ENCODE peak calls at places on chromosome 11, in six cellular contexts. J is esophagus squamous epithelium, Y is GM12892, R is heart left ventricle, C is upper lobe of left lung, B is thyroid gland. G is an unnamed sample.

GRCh38 chr11:82384308-82384707 is 349.4 kb downstream of the FAM181B start:
- DNase-seq in J (no peak), Y (no peak), R (no peak), C (no peak), B (no peak), G (no peak)

GRCh38 chr11:71145988-71146824 is 106.2 kb downstream of the SHANK2 start:
- DNase-seq in J (no peak), Y (no peak), R (no peak), C (peak), B (no peak), G (no peak)

GRCh38 chr11:7548659-7549283 is 35.0 kb downstream of the PPFIBP2 start:
- DNase-seq in J (no peak), Y (no peak), R (no peak), C (no peak), B (peak), G (peak)

GRCh38 chr11:85679581-85679980 is 6.4 kb downstream of the CCDC89 start:
- DNase-seq in J (no peak), Y (no peak), R (no peak), C (no peak), B (no peak), G (no peak)

GRCh38 chr11:131759140-131759539 is 388.7 kb downstream of the NTM start:
- DNase-seq in J (no peak), Y (no peak), R (no peak), C (no peak), B (no peak), G (no peak)

GRCh38 chr11:76604081-76604601 is 66.4 kb downstream of the LRRC32 start:
- DNase-seq in J (no peak), Y (no peak), R (no peak), C (peak), B (no peak), G (no peak)

GRCh38 chr11:69539416-69540117 is 58.1 kb downstream of the LINC01488 start:
- DNase-seq in J (no peak), Y (no peak), R (peak), C (peak), B (peak), G (no peak)

GRCh38 chr11:90930252-90930651 is 707.4 kb upstream of the CHORDC1 start:
- DNase-seq in J (no peak), Y (no peak), R (no peak), C (no peak), B (no peak), G (no peak)

GRCh38 chr11:119607726-119608125 is 121.3 kb downstream of the NECTIN1 start:
- DNase-seq in J (no peak), Y (no peak), R (no peak), C (no peak), B (no peak), G (no peak)

GRCh38 chr11:114180301-114181055 is 115.7 kb upstream of the NNMT start:
- DNase-seq in J (no peak), Y (no peak), R (peak), C (no peak), B (peak), G (peak)

GRCh38 chr11:69874178-69874983 is 55.2 kb upstream of the FGF3 start:
- DNase-seq in J (no peak), Y (no peak), R (no peak), C (no peak), B (no peak), G (no peak)

GRCh38 chr11:70281114-70281729 is 10.7 kb downstream of the PPFIA1 start:
- DNase-seq in J (no peak), Y (no peak), R (peak), C (no peak), B (no peak), G (no peak)

GRCh38 chr11:34641456-34641855 is 20.6 kb downstream of the EHF start:
- DNase-seq in J (no peak), Y (no peak), R (no peak), C (no peak), B (no peak), G (no peak)

GRCh38 chr11:119745776-119746535 is 17.0 kb upstream of the NECTIN1 start:
- DNase-seq in J (no peak), Y (no peak), R (no peak), C (no peak), B (no peak), G (no peak)

GRCh38 chr11:64298966-64299846 is 952 bp upstream of the CATSPERZ start:
- DNase-seq in J (no peak), Y (no peak), R (peak), C (peak), B (peak), G (peak)

GRCh38 chr11:132844956-132845355 is 687.3 kb downstream of the OPCML start:
- DNase-seq in J (no peak), Y (no peak), R (no peak), C (no peak), B (no peak), G (no peak)

GRCh38 chr11:72519220-72519881 is 85.0 kb upstream of the CLPB start:
- DNase-seq in J (no peak), Y (no peak), R (no peak), C (no peak), B (no peak), G (no peak)

GRCh38 chr11:3796796-3797328 is 492 bp downstream of the NUP98 start:
- DNase-seq in J (no peak), Y (no peak), R (no peak), C (no peak), B (no peak), G (no peak)

GRCh38 chr11:103897156-103897555 is 139.3 kb upstream of the DDI1 start:
- DNase-seq in J (no peak), Y (no peak), R (no peak), C (no peak), B (no peak), G (no peak)

GRCh38 chr11:79691445-79691844 is 250.6 kb upstream of the TENM4 start:
- DNase-seq in J (no peak), Y (no peak), R (no peak), C (no peak), B (no peak), G (no peak)

GRCh38 chr11:36195496-36196346 is 93.5 kb downstream of the COMMD9 start:
- DNase-seq in J (no peak), Y (no peak), R (no peak), C (no peak), B (no peak), G (no peak)

GRCh38 chr11:35274909-35275807 is 136.2 kb downstream of the CD44 start:
- DNase-seq in J (no peak), Y (no peak), R (peak), C (no peak), B (peak), G (peak)

GRCh38 chr11:8384199-8384821 is 120.6 kb upstream of the LMO1 start:
- DNase-seq in J (no peak), Y (no peak), R (no peak), C (peak), B (peak), G (peak)

GRCh38 chr11:6611092-6612007 is 666 bp downstream of the TAF10 start:
- DNase-seq in J (no peak), Y (no peak), R (no peak), C (no peak), B (peak), G (no peak)

GRCh38 chr11:46272816-46273427 is 4.5 kb upstream of the CREB3L1 start:
- DNase-seq in J (no peak), Y (no peak), R (peak), C (no peak), B (peak), G (peak)

GRCh38 chr11:80844110-80844509 is 1403.3 kb upstream of the TENM4 start:
- DNase-seq in J (no peak), Y (no peak), R (no peak), C (no peak), B (no peak), G (no peak)

GRCh38 chr11:35168606-35169200 is 29.7 kb downstream of the CD44 start:
- DNase-seq in J (no peak), Y (no peak), R (no peak), C (no peak), B (no peak), G (no peak)

GRCh38 chr11:119907934-119908760 is 179.1 kb upstream of the NECTIN1 start:
- DNase-seq in J (no peak), Y (no peak), R (no peak), C (no peak), B (no peak), G (no peak)

GRCh38 chr11:116217006-116217405 is 555.8 kb downstream of the BUD13 start:
- DNase-seq in J (no peak), Y (no peak), R (peak), C (no peak), B (peak), G (no peak)

GRCh38 chr11:116927163-116927772 is 89.8 kb upstream of the APOA1 start:
- DNase-seq in J (no peak), Y (no peak), R (no peak), C (no peak), B (no peak), G (no peak)

GRCh38 chr11:117096140-117096972 is 1.9 kb downstream of the SIK3 start:
- DNase-seq in J (no peak), Y (peak), R (no peak), C (no peak), B (peak), G (no peak)

GRCh38 chr11:46427364-46427763 is 35.8 kb upstream of the CHRM4 start:
- DNase-seq in J (no peak), Y (no peak), R (no peak), C (no peak), B (no peak), G (no peak)

GRCh38 chr11:16095756-16096155 is 260.6 kb downstream of the SOX6 start:
- DNase-seq in J (no peak), Y (no peak), R (no peak), C (no peak), B (no peak), G (no peak)

GRCh38 chr11:122202951-122203456 is 87.0 kb upstream of the BLID start:
- DNase-seq in J (no peak), Y (peak), R (peak), C (peak), B (peak), G (peak)

GRCh38 chr11:122204206-122204605 is 88.2 kb upstream of the BLID start:
- DNase-seq in J (no peak), Y (no peak), R (no peak), C (no peak), B (no peak), G (no peak)

GRCh38 chr11:122201126-122201525 is 85.1 kb upstream of the BLID start:
- DNase-seq in J (no peak), Y (no peak), R (no peak), C (no peak), B (no peak), G (no peak)

GRCh38 chr11:122205036-122205435 is 89.0 kb upstream of the BLID start:
- DNase-seq in J (no peak), Y (no peak), R (no peak), C (no peak), B (no peak), G (no peak)

DNA sequence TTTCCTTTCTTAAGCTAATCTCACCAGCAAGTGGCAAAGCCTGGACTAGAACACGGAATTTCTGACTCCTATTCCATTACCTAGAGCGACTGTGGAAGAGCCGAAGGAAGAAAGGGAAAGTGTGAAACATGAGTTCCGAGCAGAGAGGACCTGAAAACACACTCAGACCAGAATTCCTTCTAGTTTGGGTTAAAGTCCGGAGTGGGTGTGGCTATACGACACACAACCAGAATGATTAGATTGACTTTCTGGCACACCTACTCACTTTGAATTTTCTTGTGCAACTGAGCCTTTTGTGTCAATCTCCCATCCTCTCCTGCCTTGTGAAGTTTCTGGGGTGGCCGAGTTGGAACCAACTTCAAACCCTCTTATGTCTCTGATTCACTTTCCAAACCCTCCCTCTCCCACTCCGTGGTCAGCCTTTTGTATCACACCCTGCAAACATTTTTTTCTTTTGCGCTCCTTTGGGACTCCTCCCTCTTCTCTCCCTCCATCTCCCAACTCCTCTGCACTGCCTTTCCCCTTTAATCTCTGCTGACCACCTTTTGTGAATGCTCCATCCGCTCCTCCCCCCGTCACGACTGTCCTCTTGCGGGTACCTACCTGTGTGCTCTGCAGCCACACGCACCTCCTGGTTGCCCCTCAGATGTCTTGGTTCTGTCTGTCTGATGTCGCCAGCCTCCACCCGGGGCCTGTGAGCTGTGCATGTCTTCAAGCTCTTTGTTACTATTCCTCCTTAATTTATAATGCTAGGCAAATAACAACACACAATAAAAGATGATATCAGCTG is 86.3 kb upstream of the BLID start:
- DNase-seq in J (no peak), Y (no peak), R (peak), C (no peak), B (peak), G (no peak)
- TF ChIP-seq POLR2A in J (no peak), Y (no peak), R (no peak), C (no peak), B (no peak), G (no peak)

GRCh38 chr11:819129-819931 is 616 bp downstream of the PNPLA2 start:
- DNase-seq in J (peak), Y (peak), R (peak), C (peak), B (peak), G (peak)
- TF ChIP-seq POLR2A in J (no peak), Y (peak), R (peak), C (peak), B (peak), G (no peak)

GRCh38 chr11:61888590-61888989 is 2.8 kb downstream of the FADS3 start:
- DNase-seq in J (no peak), Y (no peak), R (no peak), C (no peak), B (no peak), G (no peak)

GRCh38 chr11:61891331-61892084 is at the start of gene FADS3:
- DNase-seq in J (no peak), Y (peak), R (peak), C (peak), B (peak), G (peak)

GRCh38 chr11:61892085-61892370 is 683 bp upstream of the FADS3 start:
- DNase-seq in J (no peak), Y (no peak), R (no peak), C (no peak), B (peak), G (no peak)

GRCh38 chr11:61889831-61890230 is 1.5 kb downstream of the FADS3 start:
- DNase-seq in J (no peak), Y (no peak), R (no peak), C (no peak), B (no peak), G (no peak)

GRCh38 chr11:61890536-61891330 is 612 bp downstream of the FADS3 start:
- DNase-seq in J (no peak), Y (no peak), R (peak), C (no peak), B (peak), G (no peak)
- TF ChIP-seq POLR2A in J (no peak), Y (no peak), R (no peak), C (no peak), B (no peak), G (no peak)

GRCh38 chr11:134039726-134040385 is 29.0 kb upstream of the JAM3 start:
- DNase-seq in J (no peak), Y (no peak), R (no peak), C (no peak), B (no peak), G (no peak)

GRCh38 chr11:134036484-134037092 is 32.3 kb upstream of the JAM3 start:
- DNase-seq in J (no peak), Y (no peak), R (no peak), C (peak), B (peak), G (no peak)

GRCh38 chr11:134038897-134039470 is 29.9 kb upstream of the JAM3 start:
- DNase-seq in J (no peak), Y (no peak), R (peak), C (no peak), B (no peak), G (no peak)

GRCh38 chr11:134034496-134035381 is 34.1 kb upstream of the JAM3 start:
- DNase-seq in J (no peak), Y (no peak), R (peak), C (no peak), B (peak), G (peak)

DNA sequence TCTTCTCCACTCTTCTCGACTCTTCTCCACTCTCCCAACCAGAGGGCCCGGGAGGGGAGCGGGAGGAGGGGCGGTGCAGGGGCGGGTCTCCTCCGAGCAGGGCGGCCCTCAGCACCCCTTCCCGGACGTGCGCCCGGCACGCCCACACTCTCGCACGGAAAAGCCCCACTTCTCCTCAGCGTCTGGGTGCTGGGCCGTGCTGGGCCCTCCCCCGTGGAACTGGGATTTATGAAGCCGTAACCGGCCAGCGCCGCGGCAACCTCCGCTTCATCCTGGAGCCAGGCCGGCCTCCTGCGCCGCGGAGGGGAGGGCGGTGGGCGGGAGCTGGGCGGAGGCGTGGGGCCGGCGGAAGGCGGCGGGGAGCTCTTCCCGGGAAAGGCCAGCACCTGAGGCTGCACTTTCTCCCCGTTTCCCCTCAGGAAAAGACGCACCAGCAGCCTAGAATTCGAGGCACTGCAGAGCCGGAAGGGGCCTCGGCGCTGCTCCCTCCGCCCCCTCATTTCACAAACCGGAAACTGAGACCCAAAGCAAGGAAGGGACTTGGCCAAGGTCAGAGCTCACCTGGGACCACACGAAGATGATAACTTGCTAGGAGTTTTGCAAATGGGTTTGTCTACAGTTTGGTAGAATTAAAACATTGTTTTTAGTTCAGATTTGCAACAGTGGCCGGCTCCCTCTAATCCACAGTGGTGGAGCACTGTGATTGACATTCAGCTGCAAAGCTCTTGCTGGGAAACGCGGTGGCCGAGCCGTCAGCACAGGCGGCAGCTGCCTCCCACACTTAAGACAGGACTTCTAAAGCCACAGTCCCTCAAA is 31.6 kb upstream of the JAM3 start:
- DNase-seq in J (no peak), Y (no peak), R (peak), C (peak), B (peak), G (peak)
- TF ChIP-seq POLR2A in J (no peak), Y (no peak), R (peak), C (no peak), B (peak), G (no peak)